ENCODE peak calls at places on chromosomes 16 and 17, in seven cellular contexts. One of them, this sample, is unnamed. For H3K9me3, the result is how much of the 10 kb centered on the place peaks cover.

GRCh38 chr17:72458301-72458700 is 337.5 kb downstream of the SOX9 start:
- DNase-seq in ovary: no peak
- DNase-seq in left ventricle myocardium inferior: no peak
- DNase-seq in uterus: no peak
- DNase-seq in lung: no peak
- DNase-seq in tibial artery: no peak
- DNase-seq in right cardiac atrium: no peak
- DNase-seq in this sample: no peak

GRCh38 chr16:25914357-25914962 is 222.7 kb downstream of the HS3ST4 start:
- DNase-seq in ovary: no peak
- DNase-seq in left ventricle myocardium inferior: no peak
- DNase-seq in uterus: no peak
- DNase-seq in lung: no peak
- DNase-seq in tibial artery: no peak
- DNase-seq in right cardiac atrium: no peak
- DNase-seq in this sample: no peak

GRCh38 chr16:1345087-1345486 is 6.6 kb downstream of the TSR3 start:
- DNase-seq in ovary: no peak
- DNase-seq in left ventricle myocardium inferior: no peak
- DNase-seq in uterus: no peak
- DNase-seq in lung: no peak
- DNase-seq in tibial artery: no peak
- DNase-seq in right cardiac atrium: no peak
- DNase-seq in this sample: no peak

GRCh38 chr17:79695293-79696158 is 35.2 kb upstream of the ENPP7 start:
- DNase-seq in ovary: no peak
- DNase-seq in left ventricle myocardium inferior: no peak
- DNase-seq in uterus: no peak
- DNase-seq in lung: no peak
- DNase-seq in tibial artery: no peak
- DNase-seq in right cardiac atrium: no peak
- DNase-seq in this sample: no peak

GRCh38 chr16:68037820-68038597 is 14.9 kb downstream of the DUS2 start:
- DNase-seq in ovary: peak
- DNase-seq in left ventricle myocardium inferior: no peak
- DNase-seq in uterus: no peak
- DNase-seq in lung: no peak
- DNase-seq in tibial artery: no peak
- DNase-seq in right cardiac atrium: no peak
- DNase-seq in this sample: no peak

GRCh38 chr17:11284811-11285210 is 43.8 kb downstream of the SHISA6 start:
- DNase-seq in ovary: no peak
- DNase-seq in left ventricle myocardium inferior: no peak
- DNase-seq in uterus: no peak
- DNase-seq in lung: no peak
- DNase-seq in tibial artery: no peak
- DNase-seq in right cardiac atrium: no peak
- DNase-seq in this sample: no peak

GRCh38 chr16:82201906-82202305 is 31.9 kb upstream of the MPHOSPH6 start:
- DNase-seq in ovary: no peak
- DNase-seq in left ventricle myocardium inferior: no peak
- DNase-seq in uterus: peak
- DNase-seq in lung: no peak
- DNase-seq in tibial artery: no peak
- DNase-seq in right cardiac atrium: no peak
- DNase-seq in this sample: no peak

GRCh38 chr16:54266363-54266955 is 20.1 kb downstream of the IRX3 start:
- DNase-seq in ovary: no peak
- DNase-seq in left ventricle myocardium inferior: no peak
- DNase-seq in uterus: no peak
- DNase-seq in lung: no peak
- DNase-seq in tibial artery: peak
- DNase-seq in right cardiac atrium: no peak
- DNase-seq in this sample: no peak

GRCh38 chr17:71460943-71461342 is 659.9 kb upstream of the SOX9 start:
- DNase-seq in ovary: no peak
- DNase-seq in left ventricle myocardium inferior: no peak
- DNase-seq in uterus: no peak
- DNase-seq in lung: no peak
- DNase-seq in tibial artery: no peak
- DNase-seq in right cardiac atrium: peak
- DNase-seq in this sample: no peak

GRCh38 chr16:54602666-54603065 is 316.1 kb upstream of the IRX3 start:
- DNase-seq in ovary: no peak
- DNase-seq in left ventricle myocardium inferior: no peak
- DNase-seq in uterus: no peak
- DNase-seq in lung: no peak
- DNase-seq in tibial artery: no peak
- DNase-seq in right cardiac atrium: no peak
- DNase-seq in this sample: no peak

GRCh38 chr16:65327346-65327745 is 205.5 kb upstream of the CDH11 start:
- DNase-seq in ovary: no peak
- DNase-seq in left ventricle myocardium inferior: no peak
- DNase-seq in uterus: no peak
- DNase-seq in lung: no peak
- DNase-seq in tibial artery: no peak
- DNase-seq in right cardiac atrium: no peak
- DNase-seq in this sample: no peak

GRCh38 chr16:64019339-64019738 is 1102.5 kb downstream of the CDH11 start:
- DNase-seq in ovary: no peak
- DNase-seq in left ventricle myocardium inferior: no peak
- DNase-seq in uterus: no peak
- DNase-seq in lung: no peak
- DNase-seq in tibial artery: no peak
- DNase-seq in right cardiac atrium: no peak
- DNase-seq in this sample: no peak

GRCh38 chr16:31052131-31052530 is 18.8 kb downstream of the STX4 start:
- DNase-seq in ovary: no peak
- DNase-seq in left ventricle myocardium inferior: no peak
- DNase-seq in uterus: no peak
- DNase-seq in lung: peak
- DNase-seq in tibial artery: no peak
- DNase-seq in right cardiac atrium: no peak
- DNase-seq in this sample: peak
- H3K27ac ChIP-seq in ovary: no peak
- H3K27ac ChIP-seq in left ventricle myocardium inferior: no peak
- H3K27ac ChIP-seq in uterus: no peak
- H3K27ac ChIP-seq in lung: no peak
- H3K27ac ChIP-seq in tibial artery: no peak
- H3K27ac ChIP-seq in right cardiac atrium: no peak
- H3K27ac ChIP-seq in this sample: peak

GRCh38 chr17:22467720-22468119 is 775.4 kb downstream of the KCNJ18 start:
- DNase-seq in ovary: no peak
- DNase-seq in left ventricle myocardium inferior: no peak
- DNase-seq in uterus: no peak
- DNase-seq in lung: no peak
- DNase-seq in tibial artery: no peak
- DNase-seq in right cardiac atrium: no peak
- DNase-seq in this sample: no peak

GRCh38 chr17:22469941-22470340 is 777.6 kb downstream of the KCNJ18 start:
- DNase-seq in ovary: no peak
- DNase-seq in left ventricle myocardium inferior: no peak
- DNase-seq in uterus: no peak
- DNase-seq in lung: no peak
- DNase-seq in tibial artery: no peak
- DNase-seq in right cardiac atrium: no peak
- DNase-seq in this sample: no peak

GRCh38 chr17:22469101-22469880 is 777.0 kb downstream of the KCNJ18 start:
- DNase-seq in ovary: no peak
- DNase-seq in left ventricle myocardium inferior: no peak
- DNase-seq in uterus: no peak
- DNase-seq in lung: no peak
- DNase-seq in tibial artery: no peak
- DNase-seq in right cardiac atrium: no peak
- DNase-seq in this sample: no peak

DNA sequence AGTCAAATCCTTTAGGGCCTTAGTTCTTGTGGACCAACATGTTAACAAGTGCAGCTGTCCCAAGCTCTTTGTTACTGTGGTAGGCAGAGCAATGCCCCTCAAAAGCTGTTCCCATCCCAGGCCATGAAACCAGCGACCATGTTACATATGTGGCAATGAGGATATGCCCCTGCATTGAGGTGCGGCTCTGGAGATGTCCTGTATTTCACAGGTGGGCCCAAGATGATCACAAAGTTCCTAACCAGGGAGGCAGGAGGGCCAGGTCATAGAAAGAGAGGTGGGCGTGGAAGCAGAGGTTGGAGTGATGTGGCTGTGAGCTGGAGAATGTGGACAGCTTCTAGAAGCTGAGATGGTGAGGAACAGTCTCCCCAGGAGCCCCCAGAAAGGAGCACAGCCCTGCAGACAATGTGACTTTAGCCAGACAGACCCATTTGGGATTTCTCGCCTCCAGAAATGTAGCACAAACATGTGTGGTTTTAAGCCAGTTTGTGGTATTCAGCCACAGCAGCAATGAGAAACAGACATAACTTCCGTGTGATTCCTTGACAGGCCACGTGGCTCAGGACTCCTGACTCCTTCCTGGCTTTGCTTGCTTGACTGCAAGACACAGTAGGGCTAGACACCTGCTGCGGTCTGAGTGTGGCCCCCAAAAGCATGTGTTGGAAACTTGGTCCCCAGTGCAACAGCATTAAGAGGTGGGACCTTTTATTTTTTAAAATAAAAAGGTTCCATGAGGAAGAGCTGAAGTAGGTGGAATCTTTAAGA is 778.3 kb downstream of the KCNJ18 start:
- DNase-seq in ovary: no peak
- DNase-seq in left ventricle myocardium inferior: no peak
- DNase-seq in uterus: no peak
- DNase-seq in lung: no peak
- DNase-seq in tibial artery: no peak
- DNase-seq in right cardiac atrium: no peak
- DNase-seq in this sample: no peak
- H3K9me3 ChIP-seq in ovary: under half
- H3K9me3 ChIP-seq in left ventricle myocardium inferior: under half
- H3K9me3 ChIP-seq in uterus: under half
- H3K9me3 ChIP-seq in lung: under half
- H3K9me3 ChIP-seq in tibial artery: under half
- H3K9me3 ChIP-seq in right cardiac atrium: under half
- H3K9me3 ChIP-seq in this sample: under half

GRCh38 chr17:75138519-75138918 is 7.0 kb upstream of the NT5C start:
- DNase-seq in ovary: no peak
- DNase-seq in left ventricle myocardium inferior: no peak
- DNase-seq in uterus: no peak
- DNase-seq in lung: no peak
- DNase-seq in tibial artery: no peak
- DNase-seq in right cardiac atrium: no peak
- DNase-seq in this sample: no peak
- H3K27ac ChIP-seq in ovary: no peak
- H3K27ac ChIP-seq in left ventricle myocardium inferior: no peak
- H3K27ac ChIP-seq in uterus: no peak
- H3K27ac ChIP-seq in lung: no peak
- H3K27ac ChIP-seq in tibial artery: no peak
- H3K27ac ChIP-seq in right cardiac atrium: no peak
- H3K27ac ChIP-seq in this sample: no peak

GRCh38 chr16:71448274-71448866 is 6.5 kb upstream of the TLE7 start:
- DNase-seq in ovary: no peak
- DNase-seq in left ventricle myocardium inferior: no peak
- DNase-seq in uterus: no peak
- DNase-seq in lung: no peak
- DNase-seq in tibial artery: no peak
- DNase-seq in right cardiac atrium: no peak
- DNase-seq in this sample: no peak
- H3K9me3 ChIP-seq in ovary: under half
- H3K9me3 ChIP-seq in left ventricle myocardium inferior: half or more
- H3K9me3 ChIP-seq in uterus: under half
- H3K9me3 ChIP-seq in lung: under half
- H3K9me3 ChIP-seq in tibial artery: half or more
- H3K9me3 ChIP-seq in right cardiac atrium: under half
- H3K9me3 ChIP-seq in this sample: half or more

GRCh38 chr16:7352114-7352513 is 19.5 kb downstream of the RBFOX1 start:
- DNase-seq in ovary: no peak
- DNase-seq in left ventricle myocardium inferior: no peak
- DNase-seq in uterus: no peak
- DNase-seq in lung: no peak
- DNase-seq in tibial artery: no peak
- DNase-seq in right cardiac atrium: no peak
- DNase-seq in this sample: no peak
- H3K27ac ChIP-seq in ovary: no peak
- H3K27ac ChIP-seq in left ventricle myocardium inferior: peak
- H3K27ac ChIP-seq in uterus: no peak
- H3K27ac ChIP-seq in lung: no peak
- H3K27ac ChIP-seq in tibial artery: no peak
- H3K27ac ChIP-seq in right cardiac atrium: no peak
- H3K27ac ChIP-seq in this sample: no peak

DNA sequence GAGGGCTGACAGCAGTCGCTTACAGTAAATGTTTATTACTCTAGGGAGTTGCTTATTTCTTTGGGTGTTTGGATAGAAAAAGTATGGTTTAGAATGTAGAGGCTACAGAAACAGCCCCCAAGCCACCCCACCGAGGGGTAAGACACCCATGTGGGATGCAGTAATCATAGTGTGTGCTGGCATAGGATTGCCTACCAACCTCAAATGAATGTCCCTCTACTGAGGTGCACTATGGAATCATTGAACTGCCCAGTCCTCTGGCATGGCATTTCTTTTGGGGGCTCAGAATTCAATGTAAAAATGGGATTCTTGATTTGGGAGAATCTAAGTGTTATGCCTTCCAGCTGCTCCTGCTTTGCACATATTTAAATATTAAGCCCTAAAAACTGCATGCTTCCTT is 46.8 kb downstream of the ZNF267 start:
- DNase-seq in ovary: no peak
- DNase-seq in left ventricle myocardium inferior: no peak
- DNase-seq in uterus: no peak
- DNase-seq in lung: no peak
- DNase-seq in tibial artery: no peak
- DNase-seq in right cardiac atrium: no peak
- DNase-seq in this sample: no peak
- H3K9me3 ChIP-seq in ovary: under half
- H3K9me3 ChIP-seq in left ventricle myocardium inferior: half or more
- H3K9me3 ChIP-seq in uterus: under half
- H3K9me3 ChIP-seq in lung: under half
- H3K9me3 ChIP-seq in tibial artery: half or more
- H3K9me3 ChIP-seq in right cardiac atrium: under half
- H3K9me3 ChIP-seq in this sample: under half

DNA sequence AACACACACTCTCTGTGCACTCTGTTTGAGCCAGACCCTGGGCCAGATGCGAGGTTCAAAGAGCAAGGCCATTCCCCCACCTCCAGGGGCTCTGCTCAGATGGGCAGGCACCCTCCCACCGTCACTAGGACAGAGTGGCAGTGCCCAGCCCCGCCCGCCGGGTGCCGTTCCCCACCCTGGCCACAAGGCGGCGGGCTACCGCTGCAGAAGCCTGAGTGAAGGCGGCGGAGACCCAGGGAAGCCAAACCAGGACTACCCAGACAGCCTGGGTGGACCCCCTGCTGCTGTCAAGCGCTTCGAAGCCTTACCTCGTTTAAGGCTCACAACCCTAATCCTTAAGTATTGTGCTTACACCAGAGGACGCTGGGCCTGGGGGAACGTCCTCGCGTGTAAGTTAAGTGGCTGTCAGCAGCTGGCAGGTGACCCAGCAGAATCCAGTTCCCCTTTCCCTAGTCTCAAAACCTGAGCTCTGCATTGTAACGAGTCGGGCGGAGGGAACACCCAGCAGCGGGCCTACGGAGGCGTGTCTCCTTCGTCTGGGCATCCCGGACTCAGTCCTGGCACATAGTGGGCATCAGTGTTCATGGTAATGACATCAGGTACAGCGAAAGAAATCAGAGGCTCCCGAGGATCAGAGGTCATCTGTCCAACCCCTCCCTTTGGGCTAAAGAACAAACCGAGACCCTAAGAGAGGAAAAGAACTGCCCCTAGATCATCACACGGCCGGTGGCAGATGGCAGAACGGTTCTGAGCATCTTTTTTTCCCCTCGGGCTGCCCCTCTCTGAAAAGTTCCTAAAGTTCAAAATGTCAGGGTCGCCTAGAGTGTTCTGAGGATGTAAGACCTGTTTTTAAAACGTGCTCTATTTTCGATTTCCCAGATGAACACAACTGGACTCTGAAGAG is 4.4 kb downstream of the ARHGAP27 start:
- DNase-seq in ovary: peak
- DNase-seq in left ventricle myocardium inferior: peak
- DNase-seq in uterus: peak
- DNase-seq in lung: peak
- DNase-seq in tibial artery: no peak
- DNase-seq in right cardiac atrium: peak
- DNase-seq in this sample: peak
- H3K27ac ChIP-seq in ovary: no peak
- H3K27ac ChIP-seq in left ventricle myocardium inferior: peak
- H3K27ac ChIP-seq in uterus: no peak
- H3K27ac ChIP-seq in lung: no peak
- H3K27ac ChIP-seq in tibial artery: no peak
- H3K27ac ChIP-seq in right cardiac atrium: no peak
- H3K27ac ChIP-seq in this sample: no peak